ENCODE peak calls at places on chromosomes 7 and 10, in nine cellular contexts. One of them, this sample, is unnamed.

GRCh38 chr7:101173752-101174244 is 6.3 kb downstream of the NAT16 start:
- DNase-seq in NCI-H1092 treated with DMSO at 0.1 percent for 48 hours: no peak
- DNase-seq in kidney: no peak
- DNase-seq in HS-5: no peak
- DNase-seq in AG20443: peak; percentile 71
- DNase-seq in Right ventricle myocardium superior: no peak
- DNase-seq in stimulated activated CD4-positive, alpha-beta T cell treated with anti-CD3 and anti-CD28 coated beads, Interleukin-1b, Interleukin-23, amount 100 ng/mL, for 4 hours: no peak
- DNase-seq in GM10248: peak; percentile 86
- DNase-seq in tibial artery: no peak
- DNase-seq in this sample: no peak

GRCh38 chr7:121054925-121055324 is 66.4 kb downstream of the CPED1 start:
- DNase-seq in Right ventricle myocardium superior: no peak
- DNase-seq in tibial artery: no peak
- DNase-seq in GM10248: no peak
- DNase-seq in AG20443: no peak
- DNase-seq in NCI-H1092 treated with DMSO at 0.1 percent for 48 hours: no peak
- DNase-seq in stimulated activated CD4-positive, alpha-beta T cell treated with anti-CD3 and anti-CD28 coated beads, Interleukin-1b, Interleukin-23, amount 100 ng/mL, for 4 hours: no peak
- DNase-seq in kidney: no peak
- DNase-seq in HS-5: no peak
- DNase-seq in this sample: no peak

GRCh38 chr7:30975257-30975899 is 11.6 kb downstream of the GHRHR start:
- DNase-seq in NCI-H1092 treated with DMSO at 0.1 percent for 48 hours: no peak
- DNase-seq in kidney: no peak
- DNase-seq in Right ventricle myocardium superior: no peak
- DNase-seq in AG20443: no peak
- DNase-seq in stimulated activated CD4-positive, alpha-beta T cell treated with anti-CD3 and anti-CD28 coated beads, Interleukin-1b, Interleukin-23, amount 100 ng/mL, for 4 hours: no peak
- DNase-seq in tibial artery: no peak
- DNase-seq in HS-5: no peak
- DNase-seq in GM10248: no peak
- DNase-seq in this sample: no peak

GRCh38 chr7:20403356-20403755 is 72.7 kb downstream of the ITGB8 start:
- DNase-seq in Right ventricle myocardium superior: peak; percentile 79
- DNase-seq in kidney: peak; percentile 70
- DNase-seq in GM10248: no peak
- DNase-seq in NCI-H1092 treated with DMSO at 0.1 percent for 48 hours: no peak
- DNase-seq in AG20443: peak; percentile 20
- DNase-seq in HS-5: no peak
- DNase-seq in stimulated activated CD4-positive, alpha-beta T cell treated with anti-CD3 and anti-CD28 coated beads, Interleukin-1b, Interleukin-23, amount 100 ng/mL, for 4 hours: no peak
- DNase-seq in tibial artery: peak; percentile 37
- DNase-seq in this sample: no peak

GRCh38 chr7:66735154-66735553 is 5.4 kb upstream of the RABGEF1 start:
- DNase-seq in Right ventricle myocardium superior: no peak
- DNase-seq in HS-5: no peak
- DNase-seq in GM10248: no peak
- DNase-seq in kidney: no peak
- DNase-seq in tibial artery: no peak
- DNase-seq in NCI-H1092 treated with DMSO at 0.1 percent for 48 hours: no peak
- DNase-seq in stimulated activated CD4-positive, alpha-beta T cell treated with anti-CD3 and anti-CD28 coated beads, Interleukin-1b, Interleukin-23, amount 100 ng/mL, for 4 hours: no peak
- DNase-seq in AG20443: no peak
- DNase-seq in this sample: no peak

GRCh38 chr10:79382491-79382941 is 35.2 kb downstream of the PPIF start:
- DNase-seq in HS-5: no peak
- DNase-seq in tibial artery: no peak
- DNase-seq in AG20443: no peak
- DNase-seq in stimulated activated CD4-positive, alpha-beta T cell treated with anti-CD3 and anti-CD28 coated beads, Interleukin-1b, Interleukin-23, amount 100 ng/mL, for 4 hours: no peak
- DNase-seq in Right ventricle myocardium superior: no peak
- DNase-seq in kidney: peak; percentile 67
- DNase-seq in NCI-H1092 treated with DMSO at 0.1 percent for 48 hours: no peak
- DNase-seq in GM10248: no peak
- DNase-seq in this sample: no peak

GRCh38 chr10:79333513-79333912 is 13.8 kb upstream of the PPIF start:
- DNase-seq in tibial artery: no peak
- DNase-seq in NCI-H1092 treated with DMSO at 0.1 percent for 48 hours: no peak
- DNase-seq in stimulated activated CD4-positive, alpha-beta T cell treated with anti-CD3 and anti-CD28 coated beads, Interleukin-1b, Interleukin-23, amount 100 ng/mL, for 4 hours: no peak
- DNase-seq in GM10248: no peak
- DNase-seq in Right ventricle myocardium superior: no peak
- DNase-seq in kidney: no peak
- DNase-seq in HS-5: peak; percentile 82
- DNase-seq in AG20443: no peak
- DNase-seq in this sample: no peak

GRCh38 chr10:90930971-90931841 is 10.3 kb upstream of the ANKRD1 start:
- DNase-seq in GM10248: no peak
- DNase-seq in HS-5: peak; percentile 72
- DNase-seq in Right ventricle myocardium superior: peak; percentile 62
- DNase-seq in stimulated activated CD4-positive, alpha-beta T cell treated with anti-CD3 and anti-CD28 coated beads, Interleukin-1b, Interleukin-23, amount 100 ng/mL, for 4 hours: no peak
- DNase-seq in tibial artery: peak; percentile 60
- DNase-seq in AG20443: peak; percentile 90
- DNase-seq in NCI-H1092 treated with DMSO at 0.1 percent for 48 hours: no peak
- DNase-seq in kidney: peak; percentile 90
- DNase-seq in this sample: no peak

GRCh38 chr10:78685466-78686163 is 383.2 kb upstream of the ZMIZ1 start:
- DNase-seq in Right ventricle myocardium superior: no peak
- DNase-seq in NCI-H1092 treated with DMSO at 0.1 percent for 48 hours: no peak
- DNase-seq in HS-5: no peak
- DNase-seq in tibial artery: no peak
- DNase-seq in stimulated activated CD4-positive, alpha-beta T cell treated with anti-CD3 and anti-CD28 coated beads, Interleukin-1b, Interleukin-23, amount 100 ng/mL, for 4 hours: no peak
- DNase-seq in GM10248: no peak
- DNase-seq in AG20443: peak; percentile 68
- DNase-seq in kidney: no peak
- DNase-seq in this sample: no peak

GRCh38 chr7:1092161-1092632 is 4.3 kb downstream of the GPER1 start:
- DNase-seq in NCI-H1092 treated with DMSO at 0.1 percent for 48 hours: no peak
- DNase-seq in tibial artery: no peak
- DNase-seq in GM10248: no peak
- DNase-seq in stimulated activated CD4-positive, alpha-beta T cell treated with anti-CD3 and anti-CD28 coated beads, Interleukin-1b, Interleukin-23, amount 100 ng/mL, for 4 hours: no peak
- DNase-seq in HS-5: no peak
- DNase-seq in Right ventricle myocardium superior: peak; percentile 22
- DNase-seq in kidney: peak; percentile 75
- DNase-seq in AG20443: no peak
- DNase-seq in this sample: no peak

GRCh38 chr7:80517177-80517804 is 5.4 kb upstream of the GNAT3 start:
- DNase-seq in AG20443: no peak
- DNase-seq in HS-5: no peak
- DNase-seq in GM10248: no peak
- DNase-seq in NCI-H1092 treated with DMSO at 0.1 percent for 48 hours: no peak
- DNase-seq in tibial artery: no peak
- DNase-seq in kidney: no peak
- DNase-seq in stimulated activated CD4-positive, alpha-beta T cell treated with anti-CD3 and anti-CD28 coated beads, Interleukin-1b, Interleukin-23, amount 100 ng/mL, for 4 hours: no peak
- DNase-seq in Right ventricle myocardium superior: no peak
- DNase-seq in this sample: no peak

GRCh38 chr10:131792011-131792651 is 108.7 kb upstream of the PPP2R2D start:
- DNase-seq in AG20443: no peak
- DNase-seq in stimulated activated CD4-positive, alpha-beta T cell treated with anti-CD3 and anti-CD28 coated beads, Interleukin-1b, Interleukin-23, amount 100 ng/mL, for 4 hours: no peak
- DNase-seq in HS-5: no peak
- DNase-seq in NCI-H1092 treated with DMSO at 0.1 percent for 48 hours: no peak
- DNase-seq in Right ventricle myocardium superior: no peak
- DNase-seq in kidney: peak; percentile 61
- DNase-seq in tibial artery: no peak
- DNase-seq in GM10248: no peak
- DNase-seq in this sample: no peak

GRCh38 chr10:86673827-86674581 is 5.7 kb downstream of the LDB3 start:
- DNase-seq in NCI-H1092 treated with DMSO at 0.1 percent for 48 hours: peak; percentile 57
- DNase-seq in Right ventricle myocardium superior: peak; percentile 71
- DNase-seq in tibial artery: peak; percentile 65
- DNase-seq in AG20443: peak; percentile 47
- DNase-seq in stimulated activated CD4-positive, alpha-beta T cell treated with anti-CD3 and anti-CD28 coated beads, Interleukin-1b, Interleukin-23, amount 100 ng/mL, for 4 hours: no peak
- DNase-seq in GM10248: no peak
- DNase-seq in HS-5: no peak
- DNase-seq in kidney: peak; percentile 66
- DNase-seq in this sample: no peak

GRCh38 chr7:110027385-110027784 is 1063.5 kb upstream of the LRRN3 start:
- DNase-seq in stimulated activated CD4-positive, alpha-beta T cell treated with anti-CD3 and anti-CD28 coated beads, Interleukin-1b, Interleukin-23, amount 100 ng/mL, for 4 hours: no peak
- DNase-seq in Right ventricle myocardium superior: no peak
- DNase-seq in kidney: no peak
- DNase-seq in GM10248: no peak
- DNase-seq in AG20443: no peak
- DNase-seq in NCI-H1092 treated with DMSO at 0.1 percent for 48 hours: no peak
- DNase-seq in HS-5: no peak
- DNase-seq in tibial artery: no peak
- DNase-seq in this sample: no peak

GRCh38 chr10:6273351-6273750 is 70.6 kb downstream of the PFKFB3 start:
- DNase-seq in Right ventricle myocardium superior: no peak
- DNase-seq in stimulated activated CD4-positive, alpha-beta T cell treated with anti-CD3 and anti-CD28 coated beads, Interleukin-1b, Interleukin-23, amount 100 ng/mL, for 4 hours: no peak
- DNase-seq in tibial artery: no peak
- DNase-seq in GM10248: no peak
- DNase-seq in NCI-H1092 treated with DMSO at 0.1 percent for 48 hours: no peak
- DNase-seq in HS-5: no peak
- DNase-seq in kidney: no peak
- DNase-seq in AG20443: no peak
- DNase-seq in this sample: no peak

GRCh38 chr10:13658864-13659685 is 72.3 kb downstream of the PRPF18 start:
- DNase-seq in tibial artery: peak; percentile 43
- DNase-seq in Right ventricle myocardium superior: peak; percentile 81
- DNase-seq in stimulated activated CD4-positive, alpha-beta T cell treated with anti-CD3 and anti-CD28 coated beads, Interleukin-1b, Interleukin-23, amount 100 ng/mL, for 4 hours: no peak
- DNase-seq in HS-5: no peak
- DNase-seq in NCI-H1092 treated with DMSO at 0.1 percent for 48 hours: no peak
- DNase-seq in kidney: no peak
- DNase-seq in GM10248: no peak
- DNase-seq in AG20443: no peak
- DNase-seq in this sample: no peak

GRCh38 chr7:24456526-24457214 is 116.6 kb upstream of the PALS2 start:
- DNase-seq in NCI-H1092 treated with DMSO at 0.1 percent for 48 hours: peak; percentile 15
- DNase-seq in Right ventricle myocardium superior: no peak
- DNase-seq in kidney: no peak
- DNase-seq in stimulated activated CD4-positive, alpha-beta T cell treated with anti-CD3 and anti-CD28 coated beads, Interleukin-1b, Interleukin-23, amount 100 ng/mL, for 4 hours: no peak
- DNase-seq in GM10248: no peak
- DNase-seq in tibial artery: no peak
- DNase-seq in AG20443: no peak
- DNase-seq in HS-5: no peak
- DNase-seq in this sample: no peak

GRCh38 chr7:45269192-45269591 is 111.6 kb downstream of the RAMP3 start:
- DNase-seq in HS-5: no peak
- DNase-seq in tibial artery: no peak
- DNase-seq in stimulated activated CD4-positive, alpha-beta T cell treated with anti-CD3 and anti-CD28 coated beads, Interleukin-1b, Interleukin-23, amount 100 ng/mL, for 4 hours: no peak
- DNase-seq in Right ventricle myocardium superior: no peak
- DNase-seq in AG20443: no peak
- DNase-seq in NCI-H1092 treated with DMSO at 0.1 percent for 48 hours: no peak
- DNase-seq in GM10248: no peak
- DNase-seq in kidney: no peak
- DNase-seq in this sample: no peak

GRCh38 chr10:86782691-86783418 is 26.4 kb downstream of the BMPR1A start:
- DNase-seq in Right ventricle myocardium superior: no peak
- DNase-seq in AG20443: no peak
- DNase-seq in NCI-H1092 treated with DMSO at 0.1 percent for 48 hours: no peak
- DNase-seq in HS-5: no peak
- DNase-seq in GM10248: peak; percentile 23
- DNase-seq in stimulated activated CD4-positive, alpha-beta T cell treated with anti-CD3 and anti-CD28 coated beads, Interleukin-1b, Interleukin-23, amount 100 ng/mL, for 4 hours: no peak
- DNase-seq in kidney: no peak
- DNase-seq in tibial artery: no peak
- DNase-seq in this sample: no peak

GRCh38 chr10:12656518-12657142 is 307.3 kb downstream of the CAMK1D start:
- DNase-seq in kidney: no peak
- DNase-seq in AG20443: peak; percentile 53
- DNase-seq in NCI-H1092 treated with DMSO at 0.1 percent for 48 hours: peak; percentile 66
- DNase-seq in HS-5: peak; percentile 1
- DNase-seq in tibial artery: no peak
- DNase-seq in GM10248: peak; percentile 75
- DNase-seq in stimulated activated CD4-positive, alpha-beta T cell treated with anti-CD3 and anti-CD28 coated beads, Interleukin-1b, Interleukin-23, amount 100 ng/mL, for 4 hours: no peak
- DNase-seq in Right ventricle myocardium superior: no peak
- DNase-seq in this sample: peak; percentile 59

GRCh38 chr7:129955993-129956543 is 3.3 kb upstream of the UBE2H start:
- DNase-seq in NCI-H1092 treated with DMSO at 0.1 percent for 48 hours: no peak
- DNase-seq in stimulated activated CD4-positive, alpha-beta T cell treated with anti-CD3 and anti-CD28 coated beads, Interleukin-1b, Interleukin-23, amount 100 ng/mL, for 4 hours: no peak
- DNase-seq in kidney: no peak
- DNase-seq in Right ventricle myocardium superior: no peak
- DNase-seq in AG20443: no peak
- DNase-seq in GM10248: no peak
- DNase-seq in HS-5: no peak
- DNase-seq in tibial artery: no peak
- DNase-seq in this sample: no peak

GRCh38 chr7:26305048-26305868 is 13.6 kb downstream of the SNX10 start:
- DNase-seq in AG20443: no peak
- DNase-seq in HS-5: no peak
- DNase-seq in tibial artery: no peak
- DNase-seq in kidney: no peak
- DNase-seq in stimulated activated CD4-positive, alpha-beta T cell treated with anti-CD3 and anti-CD28 coated beads, Interleukin-1b, Interleukin-23, amount 100 ng/mL, for 4 hours: no peak
- DNase-seq in Right ventricle myocardium superior: no peak
- DNase-seq in GM10248: no peak
- DNase-seq in NCI-H1092 treated with DMSO at 0.1 percent for 48 hours: no peak
- DNase-seq in this sample: no peak

GRCh38 chr10:126431816-126432215 is 43.5 kb upstream of the ADAM12 start:
- DNase-seq in tibial artery: no peak
- DNase-seq in NCI-H1092 treated with DMSO at 0.1 percent for 48 hours: no peak
- DNase-seq in HS-5: no peak
- DNase-seq in stimulated activated CD4-positive, alpha-beta T cell treated with anti-CD3 and anti-CD28 coated beads, Interleukin-1b, Interleukin-23, amount 100 ng/mL, for 4 hours: no peak
- DNase-seq in AG20443: no peak
- DNase-seq in kidney: no peak
- DNase-seq in GM10248: no peak
- DNase-seq in Right ventricle myocardium superior: no peak
- DNase-seq in this sample: no peak

GRCh38 chr7:95011156-95011928 is 103.9 kb downstream of the PPP1R9A start:
- DNase-seq in kidney: no peak
- DNase-seq in stimulated activated CD4-positive, alpha-beta T cell treated with anti-CD3 and anti-CD28 coated beads, Interleukin-1b, Interleukin-23, amount 100 ng/mL, for 4 hours: no peak
- DNase-seq in HS-5: peak; percentile 67
- DNase-seq in GM10248: no peak
- DNase-seq in Right ventricle myocardium superior: no peak
- DNase-seq in NCI-H1092 treated with DMSO at 0.1 percent for 48 hours: no peak
- DNase-seq in tibial artery: no peak
- DNase-seq in AG20443: peak; percentile 73
- DNase-seq in this sample: no peak

GRCh38 chr10:54009672-54010071 is 791.4 kb downstream of the PCDH15 start:
- DNase-seq in HS-5: no peak
- DNase-seq in tibial artery: no peak
- DNase-seq in NCI-H1092 treated with DMSO at 0.1 percent for 48 hours: no peak
- DNase-seq in Right ventricle myocardium superior: peak; percentile 20
- DNase-seq in stimulated activated CD4-positive, alpha-beta T cell treated with anti-CD3 and anti-CD28 coated beads, Interleukin-1b, Interleukin-23, amount 100 ng/mL, for 4 hours: no peak
- DNase-seq in GM10248: no peak
- DNase-seq in AG20443: no peak
- DNase-seq in kidney: peak; percentile 37
- DNase-seq in this sample: no peak

GRCh38 chr7:157140118-157140905 is 1.6 kb downstream of the UBE3C start:
- DNase-seq in Right ventricle myocardium superior: no peak
- DNase-seq in HS-5: no peak
- DNase-seq in stimulated activated CD4-positive, alpha-beta T cell treated with anti-CD3 and anti-CD28 coated beads, Interleukin-1b, Interleukin-23, amount 100 ng/mL, for 4 hours: peak; percentile 2
- DNase-seq in kidney: no peak
- DNase-seq in GM10248: no peak
- DNase-seq in tibial artery: no peak
- DNase-seq in AG20443: no peak
- DNase-seq in NCI-H1092 treated with DMSO at 0.1 percent for 48 hours: no peak
- DNase-seq in this sample: no peak

GRCh38 chr7:17598305-17598704 is 299.9 kb downstream of the AHR start:
- DNase-seq in HS-5: no peak
- DNase-seq in GM10248: no peak
- DNase-seq in AG20443: no peak
- DNase-seq in NCI-H1092 treated with DMSO at 0.1 percent for 48 hours: no peak
- DNase-seq in stimulated activated CD4-positive, alpha-beta T cell treated with anti-CD3 and anti-CD28 coated beads, Interleukin-1b, Interleukin-23, amount 100 ng/mL, for 4 hours: no peak
- DNase-seq in tibial artery: no peak
- DNase-seq in kidney: no peak
- DNase-seq in Right ventricle myocardium superior: no peak
- DNase-seq in this sample: no peak

GRCh38 chr10:105691811-105692210 is 1050.7 kb downstream of the SORCS3 start:
- DNase-seq in NCI-H1092 treated with DMSO at 0.1 percent for 48 hours: no peak
- DNase-seq in HS-5: peak; percentile 0
- DNase-seq in GM10248: no peak
- DNase-seq in tibial artery: no peak
- DNase-seq in Right ventricle myocardium superior: no peak
- DNase-seq in stimulated activated CD4-positive, alpha-beta T cell treated with anti-CD3 and anti-CD28 coated beads, Interleukin-1b, Interleukin-23, amount 100 ng/mL, for 4 hours: no peak
- DNase-seq in AG20443: no peak
- DNase-seq in kidney: no peak
- DNase-seq in this sample: peak; percentile 11

GRCh38 chr10:13483951-13484350 is 44.9 kb downstream of the BEND7 start:
- DNase-seq in Right ventricle myocardium superior: no peak
- DNase-seq in AG20443: no peak
- DNase-seq in NCI-H1092 treated with DMSO at 0.1 percent for 48 hours: no peak
- DNase-seq in stimulated activated CD4-positive, alpha-beta T cell treated with anti-CD3 and anti-CD28 coated beads, Interleukin-1b, Interleukin-23, amount 100 ng/mL, for 4 hours: no peak
- DNase-seq in GM10248: peak; percentile 30
- DNase-seq in tibial artery: no peak
- DNase-seq in HS-5: no peak
- DNase-seq in kidney: no peak
- DNase-seq in this sample: no peak

GRCh38 chr7:26500749-26501352 is 209.2 kb downstream of the SNX10 start:
- DNase-seq in GM10248: peak; percentile 59
- DNase-seq in tibial artery: no peak
- DNase-seq in kidney: no peak
- DNase-seq in HS-5: peak; percentile 5
- DNase-seq in Right ventricle myocardium superior: no peak
- DNase-seq in stimulated activated CD4-positive, alpha-beta T cell treated with anti-CD3 and anti-CD28 coated beads, Interleukin-1b, Interleukin-23, amount 100 ng/mL, for 4 hours: no peak
- DNase-seq in NCI-H1092 treated with DMSO at 0.1 percent for 48 hours: peak; percentile 66
- DNase-seq in AG20443: peak; percentile 25
- DNase-seq in this sample: peak; percentile 49

GRCh38 chr7:131931368-131931767 is 374.9 kb upstream of the PODXL start:
- DNase-seq in HS-5: no peak
- DNase-seq in kidney: no peak
- DNase-seq in stimulated activated CD4-positive, alpha-beta T cell treated with anti-CD3 and anti-CD28 coated beads, Interleukin-1b, Interleukin-23, amount 100 ng/mL, for 4 hours: no peak
- DNase-seq in tibial artery: no peak
- DNase-seq in NCI-H1092 treated with DMSO at 0.1 percent for 48 hours: no peak
- DNase-seq in GM10248: no peak
- DNase-seq in Right ventricle myocardium superior: no peak
- DNase-seq in AG20443: peak; percentile 26
- DNase-seq in this sample: no peak

This sample was measured in NCI-H748 treated with DMSO at 0.1 percent for 48 hours.